ENCODE peak calls at places on chromosomes 7 and 10, in nine cellular contexts. I is spleen, N is HCT116, J is cardiac fibroblast, B is gastrocnemius medialis, T is DND-41, C is progenitor cell of endocrine pancreas, X is AG04450, R is heart right ventricle. F is an unnamed sample.

GRCh38 chr10:792083-792791 is 102.8 kb upstream of the DIP2C start:
- DNase-seq in N (no peak), T (no peak), X (no peak), B (no peak), R (no peak), J (no peak), C (no peak), I (no peak), F (no peak)

GRCh38 chr7:101527844-101528667 is 101.0 kb downstream of the MYL10 start:
- DNase-seq in R (peak), X (peak), N (no peak), I (no peak), J (no peak), B (no peak), T (no peak), C (no peak), F (no peak)

GRCh38 chr7:35037211-35037525 is at the start of gene DPY19L1:
- DNase-seq in J (no peak), B (no peak), X (no peak), C (no peak), N (no peak), R (no peak), I (no peak), T (no peak), F (no peak)

GRCh38 chr7:100974021-100974420 is 4.7 kb downstream of the MUC12 start:
- DNase-seq in I (no peak), R (no peak), T (no peak), J (peak), B (no peak), N (no peak), C (no peak), X (no peak), F (no peak)

GRCh38 chr7:2019693-2020511 is 212.8 kb downstream of the MAD1L1 start:
- DNase-seq in T (no peak), N (no peak), X (peak), B (no peak), R (peak), I (peak), C (no peak), J (peak), F (peak)

GRCh38 chr7:20030915-20031362 is 186.2 kb downstream of the MACC1 start:
- DNase-seq in I (no peak), X (peak), N (peak), J (peak), C (no peak), T (no peak), R (no peak), B (no peak), F (no peak)

GRCh38 chr7:42219447-42219846 is 17.6 kb downstream of the GLI3 start:
- DNase-seq in T (no peak), B (no peak), J (no peak), X (no peak), I (no peak), N (no peak), R (no peak), C (no peak), F (no peak)

GRCh38 chr7:13282377-13282980 is 595.0 kb downstream of the ARL4A start:
- DNase-seq in X (peak), N (peak), I (no peak), J (peak), C (no peak), R (no peak), T (no peak), B (no peak), F (no peak)

GRCh38 chr7:30116771-30117170 is 18.0 kb upstream of the MTURN start:
- DNase-seq in C (no peak), N (no peak), R (no peak), I (no peak), X (no peak), B (peak), J (peak), T (no peak), F (no peak)

GRCh38 chr7:26367219-26367711 is 75.6 kb downstream of the SNX10 start:
- DNase-seq in J (no peak), B (no peak), X (no peak), R (no peak), T (no peak), C (no peak), N (no peak), I (no peak), F (no peak)

GRCh38 chr10:80739963-80740715 is 202.4 kb downstream of the SH2D4B start:
- DNase-seq in X (no peak), I (no peak), C (no peak), T (no peak), R (no peak), N (no peak), J (no peak), B (no peak), F (no peak)

GRCh38 chr7:111678986-111679385 is 116.7 kb upstream of the IMMP2L start:
- DNase-seq in I (no peak), N (no peak), B (no peak), R (no peak), J (no peak), T (no peak), C (no peak), X (no peak), F (no peak)

GRCh38 chr7:105496501-105496900 is 25.6 kb downstream of the PUS7 start:
- DNase-seq in T (no peak), C (no peak), I (no peak), J (peak), X (no peak), R (no peak), B (no peak), N (no peak), F (no peak)

GRCh38 chr10:110650265-110650668 is 6.1 kb downstream of the RBM20 start:
- DNase-seq in R (no peak), J (no peak), T (no peak), N (no peak), C (no peak), I (no peak), B (no peak), X (no peak), F (no peak)

GRCh38 chr7:23470290-23471089 is at the start of gene IGF2BP3:
- DNase-seq in N (peak), J (peak), X (peak), R (no peak), C (peak), B (no peak), T (peak), I (peak), F (peak)

GRCh38 chr7:35802649-35803048 is 1.8 kb downstream of the SEPTIN7 start:
- DNase-seq in J (no peak), T (peak), C (no peak), N (no peak), R (no peak), B (no peak), I (no peak), X (no peak), F (no peak)

GRCh38 chr10:72164617-72165016 is 51.2 kb upstream of the ANAPC16 start:
- DNase-seq in C (no peak), T (no peak), R (no peak), B (no peak), X (no peak), I (no peak), J (no peak), N (no peak), F (no peak)
- TF ChIP-seq CTCF in C (no peak), T (peak), R (no peak), B (no peak), X (peak), I (peak), J (no peak), N (peak), F (no peak)

GRCh38 chr10:3080608-3081007 is 13.3 kb downstream of the PFKP start:
- DNase-seq in B (no peak), X (no peak), N (no peak), T (no peak), R (no peak), I (no peak), C (no peak), J (no peak), F (no peak)
- TF ChIP-seq CTCF in B (no peak), X (peak), N (no peak), T (no peak), R (peak), I (no peak), C (no peak), J (no peak), F (no peak)

GRCh38 chr7:158355456-158356065 is 232.1 kb downstream of the PTPRN2 start:
- DNase-seq in X (no peak), T (no peak), N (peak), R (no peak), I (peak), C (no peak), J (peak), B (no peak), F (no peak)
- TF ChIP-seq CTCF in X (no peak), T (peak), N (peak), R (no peak), I (no peak), C (peak), J (peak), B (no peak), F (no peak)

GRCh38 chr7:107661081-107661864 is 645 bp downstream of the SLC26A4 start:
- DNase-seq in J (peak), I (peak), C (peak), R (peak), B (no peak), T (no peak), X (no peak), N (no peak), F (peak)
- TF ChIP-seq CTCF in J (peak), I (peak), C (no peak), R (peak), B (no peak), T (no peak), X (peak), N (no peak), F (no peak)

DNA sequence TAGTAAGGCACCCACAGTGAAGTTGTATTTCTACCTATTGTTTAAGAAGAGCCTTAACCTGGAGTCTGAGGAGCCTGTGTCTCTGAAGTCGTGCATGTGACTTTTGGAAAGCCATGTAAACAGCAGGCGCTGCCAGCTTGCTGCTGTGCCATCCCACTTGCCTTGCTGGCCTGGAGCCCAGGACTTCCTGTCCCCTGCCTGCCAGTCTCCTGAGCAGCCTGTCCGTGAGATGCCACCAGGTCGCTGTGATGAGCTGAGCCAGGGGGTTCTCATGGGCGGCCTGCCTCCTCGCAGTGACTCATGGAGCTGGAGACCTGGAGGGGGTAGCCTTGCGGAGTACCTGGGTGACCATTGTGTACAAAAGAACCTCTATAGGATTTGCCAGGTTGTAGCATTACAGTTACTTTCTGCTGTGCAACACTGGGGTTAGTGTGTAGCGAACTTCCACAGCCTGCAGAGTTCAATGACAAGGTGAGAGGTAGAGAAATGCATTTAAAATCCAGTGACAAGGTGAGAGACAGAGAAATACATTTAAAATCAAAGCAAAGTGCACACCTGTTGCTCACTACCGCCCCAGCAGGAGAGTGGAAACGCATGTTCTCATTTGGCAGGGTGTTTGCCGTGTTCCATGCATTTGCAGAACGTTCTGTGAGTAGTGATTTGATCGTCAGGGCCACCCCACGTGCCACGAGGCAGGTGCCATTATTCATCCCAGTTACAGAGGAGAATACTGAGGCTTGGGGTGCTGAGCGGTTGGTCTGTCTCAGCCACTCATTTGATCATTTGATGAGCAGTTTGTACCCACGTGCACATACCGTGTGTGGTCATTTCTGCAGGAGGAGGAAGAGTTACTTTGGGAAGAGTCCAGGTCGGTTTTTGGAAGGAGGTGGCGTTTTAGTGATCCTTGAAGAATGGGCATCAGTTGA is 36.6 kb upstream of the BHLHA15 start:
- DNase-seq in T (no peak), C (no peak), N (no peak), X (no peak), I (no peak), J (no peak), R (peak), B (peak), F (no peak)
- TF ChIP-seq CTCF in T (no peak), C (no peak), N (no peak), X (no peak), I (no peak), J (no peak), R (no peak), B (no peak), F (no peak)

GRCh38 chr10:78524342-78524741 is 490.7 kb downstream of the RPS24 start:
- DNase-seq in C (no peak), R (no peak), I (no peak), N (no peak), X (no peak), J (no peak), T (no peak), B (no peak), F (no peak)

GRCh38 chr10:78523453-78523852 is 489.8 kb downstream of the RPS24 start:
- DNase-seq in B (no peak), J (no peak), C (no peak), X (no peak), T (no peak), R (no peak), N (no peak), I (no peak), F (no peak)

GRCh38 chr10:78518224-78518623 is 484.6 kb downstream of the RPS24 start:
- DNase-seq in T (no peak), N (no peak), J (no peak), R (no peak), X (no peak), I (no peak), B (no peak), C (peak), F (no peak)

GRCh38 chr10:78524941-78525340 is 491.3 kb downstream of the RPS24 start:
- DNase-seq in C (no peak), N (no peak), T (no peak), J (no peak), R (no peak), B (no peak), X (no peak), I (no peak), F (no peak)

GRCh38 chr10:78520737-78521430 is 487.2 kb downstream of the RPS24 start:
- DNase-seq in R (no peak), X (no peak), T (no peak), J (peak), I (no peak), B (no peak), C (no peak), N (peak), F (no peak)
- TF ChIP-seq CTCF in R (no peak), X (peak), T (peak), J (peak), I (no peak), B (no peak), C (peak), N (peak), F (no peak)

GRCh38 chr7:84614821-84615506 is 420.4 kb upstream of the SEMA3A start:
- DNase-seq in X (no peak), I (no peak), N (peak), R (no peak), C (no peak), J (peak), T (no peak), B (no peak), F (no peak)
- TF ChIP-seq CTCF in X (no peak), I (no peak), N (peak), R (peak), C (peak), J (peak), T (no peak), B (no peak), F (no peak)

GRCh38 chr10:86439544-86439943 is 72.9 kb upstream of the GRID1 start:
- DNase-seq in R (peak), I (no peak), B (peak), C (no peak), J (peak), N (no peak), X (peak), T (no peak), F (no peak)
- TF ChIP-seq CTCF in R (no peak), I (no peak), B (peak), C (no peak), J (peak), N (no peak), X (peak), T (no peak), F (no peak)